ENCODE peak calls at places on chromosomes 11 and 22, in eight cellular contexts. Z is colonic mucosa; T is fibroblast of lung; S is Peyer's patch; M is IMR-90; Q is adrenal gland; K is SJSA1; O is CD8-positive, alpha-beta memory T cell. R is an unnamed sample.

GRCh38 chr22:24420072-24420976 is 7.1 kb upstream of the ADORA2A start:
- DNase-seq in O (peak; percentile 22), Q (peak; percentile 41), T (no peak), Z (no peak), M (no peak), S (no peak), K (no peak), R (no peak)

GRCh38 chr11:116035972-116036371 is 531.8 kb upstream of the CADM1 start:
- DNase-seq in Z (no peak), S (no peak), Q (no peak), T (no peak), M (no peak), O (no peak), K (no peak), R (no peak)

GRCh38 chr22:45187891-45188290 is 24.2 kb downstream of the NUP50 start:
- DNase-seq in O (no peak), K (no peak), T (no peak), S (no peak), M (no peak), Z (no peak), Q (no peak), R (no peak)

GRCh38 chr11:74770456-74770855 is 21.8 kb downstream of the RNF169 start:
- DNase-seq in Q (no peak), O (no peak), S (no peak), M (peak; percentile 68), Z (no peak), K (no peak), T (no peak), R (no peak)

GRCh38 chr11:8023831-8024555 is 36.9 kb downstream of the EIF3F start:
- DNase-seq in M (peak; percentile 54), Q (no peak), O (no peak), S (peak; percentile 15), Z (no peak), T (peak; percentile 27), K (no peak), R (no peak)

GRCh38 chr11:128910583-128910982 is 19.4 kb downstream of the KCNJ5 start:
- DNase-seq in Q (no peak), M (peak; percentile 83), T (no peak), S (no peak), K (no peak), O (no peak), Z (no peak), R (no peak)

GRCh38 chr11:132770802-132771545 is 761.3 kb downstream of the OPCML start:
- DNase-seq in T (peak; percentile 5), O (no peak), K (no peak), Q (peak; percentile 5), S (no peak), Z (no peak), M (no peak), R (no peak)

GRCh38 chr11:34162507-34162848 is 57.0 kb downstream of the NAT10 start:
- DNase-seq in S (no peak), Z (no peak), Q (no peak), M (no peak), O (no peak), K (no peak), T (no peak), R (no peak)

GRCh38 chr22:18104566-18104965 is 6.0 kb upstream of the TUBA8 start:
- DNase-seq in O (no peak), Q (no peak), T (peak; percentile 11), Z (no peak), M (peak; percentile 26), S (peak; percentile 65), K (no peak), R (no peak)

GRCh38 chr22:48647606-48648515 is 1179.8 kb downstream of the BRD1 start:
- DNase-seq in Z (no peak), M (no peak), S (no peak), O (no peak), Q (no peak), T (no peak), K (no peak), R (no peak)

GRCh38 chr11:123479048-123479837 is 49.2 kb downstream of the GRAMD1B start:
- DNase-seq in Z (no peak), O (no peak), Q (no peak), T (no peak), S (no peak), K (no peak), M (no peak), R (no peak)

GRCh38 chr11:63602296-63602695 is 11.9 kb downstream of the PLAAT3 start:
- DNase-seq in Q (peak; percentile 60), T (peak; percentile 47), O (no peak), Z (no peak), S (no peak), K (peak; percentile 46), M (peak; percentile 80), R (no peak)

GRCh38 chr11:75273989-75274391 is 33.4 kb downstream of the TPBGL start:
- DNase-seq in Q (no peak), K (no peak), O (peak; percentile 43), Z (no peak), T (no peak), M (no peak), S (peak; percentile 41), R (no peak)

GRCh38 chr22:39932918-39933649 is 27.1 kb upstream of the TMA7B start:
- DNase-seq in Z (peak; percentile 60), K (peak; percentile 18), O (peak; percentile 76), S (peak; percentile 82), T (no peak), M (no peak), Q (peak; percentile 18), R (peak; percentile 40)

GRCh38 chr11:540583-541432 is 3.5 kb downstream of the LRRC56 start:
- DNase-seq in Q (no peak), K (no peak), M (no peak), S (no peak), Z (no peak), T (no peak), O (no peak), R (no peak)

GRCh38 chr11:75851203-75851602 is 36.2 kb downstream of the UVRAG start:
- DNase-seq in Z (no peak), M (no peak), K (no peak), S (no peak), Q (peak; percentile 32), T (peak; percentile 13), O (no peak), R (no peak)

GRCh38 chr11:81644239-81644840 is 1089.3 kb downstream of the FAM181B start:
- DNase-seq in Q (peak; percentile 38), Z (no peak), M (peak; percentile 23), T (peak; percentile 65), O (no peak), S (no peak), K (peak; percentile 0), R (no peak)

GRCh38 chr11:28674432-28675076 is 566.4 kb downstream of the METTL15 start:
- DNase-seq in M (peak; percentile 67), T (peak; percentile 68), S (no peak), K (no peak), Q (no peak), Z (no peak), O (no peak), R (no peak)

GRCh38 chr22:37218771-37219411 is 6.6 kb upstream of the SSTR3 start:
- DNase-seq in T (no peak), Q (no peak), S (peak; percentile 86), Z (no peak), K (no peak), M (no peak), O (peak; percentile 86), R (peak; percentile 46)
- H3K27ac ChIP-seq in T (no peak overlapping the region), Q (no peak overlapping the region), S (peak overlapping the region; percentile 74), Z (peak overlapping the region; percentile 61), K (no peak overlapping the region), M (no peak overlapping the region), O (no peak overlapping the region), R (peak overlapping the region; percentile 72)

GRCh38 chr22:36123673-36124630 is 36.6 kb downstream of the APOL3 start:
- DNase-seq in M (peak; percentile 93), K (peak; percentile 89), Z (peak; percentile 95), Q (peak; percentile 97), O (peak; percentile 94), S (peak; percentile 97), T (peak; percentile 94), R (peak; percentile 83)
- H3K4me3 ChIP-seq in M (no peak overlapping the region), K (no peak overlapping the region), Z (peak overlapping the region; percentile 17), Q (no peak overlapping the region), O (peak overlapping the region; percentile 60), S (peak overlapping the region; percentile 19), T (peak overlapping the region; percentile 32), R (no peak overlapping the region)

DNA sequence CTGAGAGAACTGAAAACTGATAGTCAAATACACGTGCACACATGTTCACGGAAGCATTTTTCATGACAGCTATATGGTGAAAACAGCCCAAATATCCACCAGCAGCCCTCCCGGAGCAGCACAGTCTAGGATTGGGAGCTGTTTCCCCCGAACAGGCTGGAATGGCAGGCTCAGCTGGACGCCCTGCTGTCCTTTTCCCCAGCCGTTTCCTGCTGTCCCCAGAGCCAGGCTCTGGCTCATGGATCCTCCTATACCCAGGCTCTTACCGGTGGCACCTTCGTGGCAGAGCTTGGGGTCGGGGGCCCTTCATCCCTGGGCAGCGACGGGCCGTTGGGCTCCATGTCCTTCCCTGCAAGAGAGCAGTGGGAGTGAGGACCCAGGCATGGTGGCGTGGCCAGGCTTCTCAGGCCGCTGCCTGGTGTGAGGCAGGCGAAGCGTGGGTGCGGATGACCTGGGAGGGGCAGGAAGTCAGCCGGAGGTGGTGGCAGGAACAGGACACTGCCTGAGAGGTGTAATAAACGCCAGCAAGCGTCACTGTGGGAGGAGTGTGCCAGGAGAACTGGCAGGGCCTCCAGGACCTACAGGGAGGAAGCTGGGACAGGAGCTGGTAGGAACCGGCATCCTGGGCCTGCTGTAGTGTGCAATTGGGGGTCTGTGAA is 38.8 kb downstream of the OSBPL5 start:
- DNase-seq in K (no peak), O (peak; percentile 30), S (peak; percentile 84), T (no peak), Z (peak; percentile 94), Q (peak; percentile 26), M (no peak), R (no peak)
- H3K27ac ChIP-seq in K (no peak overlapping the region), O (no peak overlapping the region), S (peak overlapping the region; percentile 59), T (no peak overlapping the region), Z (peak overlapping the region; percentile 80), Q (no peak overlapping the region), M (no peak overlapping the region), R (no peak overlapping the region)

GRCh38 chr22:31628969-31629723 is 32.9 kb downstream of the PISD start:
- DNase-seq in Z (no peak), Q (no peak), M (no peak), O (no peak), T (no peak), S (no peak), K (no peak), R (no peak)

GRCh38 chr22:31627223-31627731 is 34.7 kb downstream of the PISD start:
- DNase-seq in K (no peak), Q (peak; percentile 89), O (no peak), Z (no peak), M (no peak), T (no peak), S (no peak), R (no peak)

GRCh38 chr22:31629741-31630184 is 32.3 kb downstream of the PISD start:
- DNase-seq in T (no peak), M (no peak), Z (no peak), K (no peak), S (no peak), Q (no peak), O (no peak), R (no peak)

GRCh38 chr22:31626427-31627150 is 35.4 kb downstream of the PISD start:
- DNase-seq in O (no peak), T (no peak), K (no peak), S (no peak), Q (peak; percentile 70), M (no peak), Z (no peak), R (no peak)

DNA sequence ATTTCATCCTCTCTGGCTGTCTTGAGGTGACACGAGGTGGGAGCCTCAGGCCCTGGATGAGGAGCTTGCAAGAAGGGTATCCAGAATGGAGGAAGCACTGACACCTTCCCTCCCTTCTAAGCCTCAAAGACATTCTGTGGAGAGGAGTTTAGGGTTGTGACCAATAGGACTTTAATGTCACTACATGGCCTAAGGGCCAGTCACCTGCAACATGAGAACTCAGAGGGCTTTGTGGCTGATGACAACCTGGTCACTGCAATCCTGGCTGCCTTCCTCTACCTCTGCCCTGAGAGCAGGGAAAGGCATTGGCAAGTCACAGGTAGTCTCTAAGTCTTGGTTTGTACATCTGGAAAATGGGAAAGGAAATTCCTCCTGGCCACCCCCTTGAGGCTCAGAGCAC is 33.7 kb downstream of the PISD start:
- DNase-seq in K (no peak), Z (no peak), T (no peak), O (no peak), S (no peak), M (no peak), Q (no peak), R (no peak)
- H3K4me3 ChIP-seq in K (no peak overlapping the region), Z (no peak overlapping the region), T (no peak overlapping the region), O (no peak overlapping the region), S (no peak overlapping the region), M (no peak overlapping the region), Q (no peak overlapping the region), R (no peak overlapping the region)